ENCODE peak calls at places on chromosomes 5 and 9, in nine cellular contexts. N, H, Q, T, R, P, A, Y and W are unnamed samples.

GRCh38 chr9:105063665-105064247 is 135.8 kb upstream of the ABCA1 start:
- DNase-seq in N (no peak), H (no peak), Q (peak), T (no peak), R (no peak), P (no peak), A (no peak), Y (peak), W (no peak)

GRCh38 chr9:1994180-1994579 is 21.0 kb upstream of the SMARCA2 start:
- DNase-seq in N (no peak), H (no peak), Q (no peak), T (no peak), R (no peak), P (no peak), A (no peak), Y (no peak), W (no peak)

GRCh38 chr5:82174919-82175219 is 103.3 kb downstream of the RPS23 start:
- DNase-seq in N (no peak), H (no peak), Q (no peak), T (no peak), R (no peak), P (no peak), A (no peak), Y (no peak), W (no peak)

GRCh38 chr5:82129723-82130285 is 148.3 kb downstream of the RPS23 start:
- DNase-seq in N (no peak), H (no peak), Q (no peak), T (no peak), R (no peak), P (no peak), A (no peak), Y (no peak), W (no peak)

GRCh38 chr5:10653751-10654400 is 90.0 kb downstream of the ANKRD33B start:
- DNase-seq in N (no peak), H (no peak), Q (no peak), T (no peak), R (no peak), P (no peak), A (no peak), Y (no peak), W (no peak)

GRCh38 chr9:137315581-137316011 is 13.5 kb upstream of the NRARP start:
- DNase-seq in N (peak), H (no peak), Q (no peak), T (no peak), R (no peak), P (peak), A (no peak), Y (no peak), W (no peak)

GRCh38 chr5:40386293-40386692 is 293.4 kb upstream of the PTGER4 start:
- DNase-seq in N (no peak), H (peak), Q (no peak), T (peak), R (no peak), P (no peak), A (no peak), Y (no peak), W (no peak)

GRCh38 chr9:99103054-99103453 is 1.9 kb upstream of the TGFBR1 start:
- DNase-seq in N (no peak), H (no peak), Q (peak), T (no peak), R (no peak), P (no peak), A (no peak), Y (no peak), W (no peak)

GRCh38 chr5:73125289-73125688 is 4.9 kb downstream of the TMEM171 start:
- DNase-seq in N (no peak), H (no peak), Q (no peak), T (no peak), R (no peak), P (no peak), A (no peak), Y (no peak), W (no peak)

GRCh38 chr5:171415115-171415730 is 4.2 kb upstream of the FGF18 start:
- DNase-seq in N (peak), H (no peak), Q (peak), T (no peak), R (no peak), P (peak), A (no peak), Y (no peak), W (no peak)

GRCh38 chr5:54704825-54705224 is 187.3 kb downstream of the SNX18 start:
- DNase-seq in N (no peak), H (no peak), Q (no peak), T (no peak), R (no peak), P (no peak), A (no peak), Y (no peak), W (no peak)

GRCh38 chr5:139652788-139653241 is 4.7 kb downstream of the CXXC5 start:
- DNase-seq in N (no peak), H (no peak), Q (no peak), T (no peak), R (no peak), P (no peak), A (no peak), Y (no peak), W (no peak)

GRCh38 chr5:158463971-158464370 is 605.0 kb upstream of the CLINT1 start:
- DNase-seq in N (peak), H (no peak), Q (peak), T (no peak), R (no peak), P (no peak), A (no peak), Y (peak), W (no peak)

GRCh38 chr9:98807811-98808195 is 333 bp downstream of the GALNT12 start:
- DNase-seq in N (peak), H (peak), Q (peak), T (no peak), R (no peak), P (no peak), A (no peak), Y (peak), W (no peak)

GRCh38 chr5:146731909-146732659 is 146.5 kb downstream of the PPP2R2B start:
- DNase-seq in N (no peak), H (no peak), Q (peak), T (peak), R (no peak), P (no peak), A (no peak), Y (peak), W (no peak)

GRCh38 chr5:173744527-173744926 is 128.1 kb upstream of the BOD1 start:
- DNase-seq in N (no peak), H (no peak), Q (no peak), T (no peak), R (no peak), P (no peak), A (no peak), Y (no peak), W (no peak)

GRCh38 chr9:129777769-129778130 is 24.9 kb upstream of the PTGES start:
- DNase-seq in N (no peak), H (no peak), Q (peak), T (no peak), R (no peak), P (no peak), A (no peak), Y (no peak), W (no peak)

GRCh38 chr5:54062958-54063357 is 247.4 kb downstream of the ARL15 start:
- DNase-seq in N (no peak), H (no peak), Q (peak), T (peak), R (no peak), P (no peak), A (no peak), Y (no peak), W (no peak)

GRCh38 chr9:97741947-97742346 is 44.8 kb upstream of the XPA start:
- DNase-seq in N (no peak), H (no peak), Q (no peak), T (no peak), R (no peak), P (no peak), A (no peak), Y (no peak), W (no peak)

GRCh38 chr5:139301766-139302499 is 8.4 kb downstream of the MATR3 start:
- DNase-seq in N (no peak), H (no peak), Q (no peak), T (no peak), R (no peak), P (no peak), A (no peak), Y (no peak), W (no peak)

GRCh38 chr9:109641079-109641659 is 138.8 kb upstream of the PALM2AKAP2 start:
- DNase-seq in N (no peak), H (no peak), Q (no peak), T (no peak), R (no peak), P (no peak), A (no peak), Y (no peak), W (no peak)

GRCh38 chr9:129230302-129230701 is 52.2 kb upstream of the IER5L start:
- DNase-seq in N (no peak), H (no peak), Q (no peak), T (no peak), R (no peak), P (no peak), A (no peak), Y (no peak), W (no peak)

GRCh38 chr9:36924071-36924470 is 110.0 kb downstream of the PAX5 start:
- DNase-seq in N (no peak), H (no peak), Q (peak), T (peak), R (peak), P (no peak), A (no peak), Y (peak), W (no peak)

DNA sequence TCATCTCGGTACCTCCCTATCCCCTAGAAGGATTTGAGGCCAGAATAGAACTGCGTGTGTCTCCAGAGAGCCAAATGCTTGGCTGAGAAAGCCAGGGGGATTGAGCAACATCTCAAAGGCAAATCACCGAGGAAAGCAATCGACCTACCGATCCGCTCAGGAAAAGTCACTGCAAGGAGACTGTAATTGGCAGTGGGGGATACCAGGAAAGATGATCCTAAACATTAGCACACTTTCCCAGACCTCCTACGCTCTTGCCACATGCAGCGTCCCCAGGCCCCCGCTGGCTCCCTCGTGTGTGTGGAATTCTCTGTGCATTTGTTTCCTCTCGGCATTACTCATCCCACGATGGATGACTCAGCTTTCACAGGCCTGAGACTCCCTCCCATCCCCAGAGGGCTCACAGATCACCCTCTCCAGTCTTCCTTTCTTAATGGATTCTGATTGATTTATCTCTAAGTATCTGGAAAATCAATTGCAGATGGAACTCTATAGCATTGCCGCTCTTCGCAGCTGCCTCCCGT is 82.2 kb upstream of the ICE1 start:
- DNase-seq in N (peak), H (no peak), Q (peak), T (peak), R (no peak), P (peak), A (peak), Y (peak), W (peak)
- TF ChIP-seq CTCF in N (no peak), H (no peak), Q (peak), T (peak), R (no peak), P (peak), A (no peak), Y (peak), W (no peak)

GRCh38 chr9:124409410-124409809 is 5.8 kb downstream of the PSMB7 start:
- DNase-seq in N (no peak), H (no peak), Q (no peak), T (no peak), R (no peak), P (no peak), A (no peak), Y (no peak), W (no peak)

GRCh38 chr9:124412228-124412575 is 3.0 kb downstream of the PSMB7 start:
- DNase-seq in N (no peak), H (no peak), Q (peak), T (no peak), R (no peak), P (no peak), A (no peak), Y (no peak), W (no peak)

GRCh38 chr9:124414612-124415011 is 630 bp downstream of the PSMB7 start:
- DNase-seq in N (no peak), H (no peak), Q (no peak), T (no peak), R (no peak), P (no peak), A (no peak), Y (no peak), W (no peak)

GRCh38 chr9:124411514-124412227 is 3.6 kb downstream of the PSMB7 start:
- DNase-seq in N (no peak), H (no peak), Q (peak), T (no peak), R (no peak), P (no peak), A (no peak), Y (no peak), W (no peak)

GRCh38 chr9:124410321-124410913 is 4.8 kb downstream of the PSMB7 start:
- DNase-seq in N (no peak), H (no peak), Q (no peak), T (no peak), R (no peak), P (no peak), A (no peak), Y (no peak), W (no peak)
- TF ChIP-seq CTCF in N (no peak), H (peak), Q (peak), T (peak), R (peak), P (peak), A (peak), Y (peak), W (peak)

GRCh38 chr5:141343242-141343952 is at the start of gene PCDHGA3:
- DNase-seq in N (no peak), H (no peak), Q (peak), T (no peak), R (no peak), P (no peak), A (no peak), Y (no peak), W (no peak)
- TF ChIP-seq CTCF in N (no peak), H (no peak), Q (peak), T (no peak), R (no peak), P (peak), A (no peak), Y (no peak), W (peak)

GRCh38 chr5:60887096-60887495 is 43.0 kb upstream of the ELOVL7 start:
- DNase-seq in N (no peak), H (no peak), Q (no peak), T (no peak), R (no peak), P (no peak), A (no peak), Y (no peak), W (no peak)

GRCh38 chr5:60893521-60893920 is 49.5 kb upstream of the ELOVL7 start:
- DNase-seq in N (no peak), H (no peak), Q (no peak), T (no peak), R (no peak), P (no peak), A (no peak), Y (no peak), W (no peak)

GRCh38 chr5:60888359-60889061 is 44.4 kb upstream of the ELOVL7 start:
- DNase-seq in N (no peak), H (no peak), Q (no peak), T (no peak), R (no peak), P (no peak), A (no peak), Y (no peak), W (no peak)

GRCh38 chr5:60896991-60897390 is 47.9 kb downstream of the ERCC8 start:
- DNase-seq in N (no peak), H (no peak), Q (no peak), T (no peak), R (no peak), P (no peak), A (no peak), Y (no peak), W (no peak)

GRCh38 chr5:60891667-60892066 is 47.6 kb upstream of the ELOVL7 start:
- DNase-seq in N (no peak), H (no peak), Q (no peak), T (no peak), R (no peak), P (peak), A (no peak), Y (no peak), W (no peak)
- TF ChIP-seq CTCF in N (no peak), H (no peak), Q (no peak), T (no peak), R (no peak), P (no peak), A (no peak), Y (no peak), W (no peak)